ENCODE peak calls at places on chromosomes 3 and 15, in ten cellular contexts. K is left lung; R is colonic mucosa; V is CD8-positive, alpha-beta memory T cell; J is ovary; H is HepG2; W is PC-3; U is fibroblast of villous mesenchyme; M is neural progenitor cell; X is psoas muscle. C is an unnamed sample.

GRCh38 chr15:64152507-64153387 is 1.2 kb downstream of the SNX22 start:
- DNase-seq in K (no peak), R (no peak), V (no peak), J (no peak), H (no peak), W (no peak), U (no peak), M (no peak), X (no peak), C (no peak)

GRCh38 chr15:87547470-87548181 is 708.9 kb downstream of the NTRK3 start:
- DNase-seq in K (no peak), R (no peak), V (no peak), J (no peak), H (no peak), W (no peak), U (no peak), M (no peak), X (no peak), C (peak; percentile 59)

GRCh38 chr3:101387351-101387750 is 67.0 kb upstream of the IMPG2 start:
- DNase-seq in K (peak; percentile 55), R (no peak), V (no peak), J (no peak), H (no peak), W (no peak), U (no peak), M (no peak), X (no peak), C (no peak)

GRCh38 chr15:86773766-86774165 is 694.1 kb downstream of the AGBL1 start:
- DNase-seq in K (no peak), R (no peak), V (no peak), J (no peak), H (no peak), W (no peak), U (no peak), M (no peak), X (no peak), C (no peak)

GRCh38 chr15:27059610-27060202 is 88.7 kb downstream of the GABRG3 start:
- DNase-seq in K (no peak), R (peak; percentile 25), V (no peak), J (no peak), H (peak; percentile 46), W (peak; percentile 44), U (no peak), M (peak; percentile 69), X (no peak), C (no peak)

GRCh38 chr3:45927881-45928280 is 15.4 kb upstream of the CXCR6 start:
- DNase-seq in K (no peak), R (no peak), V (no peak), J (no peak), H (no peak), W (no peak), U (no peak), M (no peak), X (no peak), C (no peak)

GRCh38 chr3:48388966-48389365 is 16.9 kb downstream of the FBXW12 start:
- DNase-seq in K (no peak), R (no peak), V (no peak), J (no peak), H (no peak), W (no peak), U (no peak), M (no peak), X (no peak), C (no peak)

GRCh38 chr3:178761024-178761423 is 224.8 kb downstream of the KCNMB2 start:
- DNase-seq in K (no peak), R (no peak), V (no peak), J (no peak), H (no peak), W (no peak), U (no peak), M (no peak), X (no peak), C (no peak)

GRCh38 chr15:78035319-78035718 is 42.2 kb downstream of the TBC1D2B start:
- DNase-seq in K (no peak), R (no peak), V (peak; percentile 70), J (peak; percentile 39), H (no peak), W (no peak), U (peak; percentile 69), M (no peak), X (no peak), C (no peak)

GRCh38 chr15:78037779-78038305 is 39.7 kb downstream of the TBC1D2B start:
- DNase-seq in K (no peak), R (peak; percentile 17), V (no peak), J (no peak), H (no peak), W (no peak), U (no peak), M (no peak), X (no peak), C (no peak)

GRCh38 chr15:78037328-78037727 is 40.2 kb downstream of the TBC1D2B start:
- DNase-seq in K (no peak), R (peak; percentile 24), V (no peak), J (no peak), H (no peak), W (no peak), U (no peak), M (no peak), X (no peak), C (no peak)

GRCh38 chr15:78034495-78035191 is 42.9 kb downstream of the TBC1D2B start:
- DNase-seq in K (peak; percentile 83), R (no peak), V (peak; percentile 90), J (no peak), H (no peak), W (no peak), U (peak; percentile 43), M (no peak), X (peak; percentile 57), C (no peak)

DNA sequence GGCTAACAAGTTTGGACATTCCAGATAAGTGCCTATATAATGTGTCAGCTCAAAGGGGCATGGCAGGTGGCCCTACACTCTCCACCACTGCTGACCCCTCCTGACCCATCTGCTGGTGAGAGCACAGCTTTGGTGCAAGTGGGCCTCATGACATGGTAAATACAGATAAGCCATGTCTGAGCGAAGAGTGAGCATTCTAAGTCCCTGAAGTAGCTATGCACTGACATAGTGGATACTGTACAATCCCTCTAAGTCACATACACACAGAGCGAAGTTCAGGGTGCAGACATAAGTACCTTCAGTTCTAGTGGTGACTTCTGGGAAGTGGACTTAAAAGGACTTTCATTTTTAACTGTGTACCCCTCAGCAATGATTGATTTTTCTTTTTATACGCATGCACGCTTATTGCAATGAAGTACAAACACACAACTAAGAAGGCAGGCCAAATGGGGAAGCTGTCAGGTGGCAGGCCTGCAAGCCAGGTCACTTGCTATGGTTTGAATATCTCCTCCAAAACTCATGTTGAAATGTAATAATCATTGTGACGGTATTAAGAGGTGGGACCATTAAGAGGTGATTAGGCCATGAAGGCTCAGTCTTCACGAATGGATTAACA is 41.5 kb downstream of the TBC1D2B start:
- DNase-seq in K (no peak), R (peak; percentile 13), V (no peak), J (no peak), H (peak; percentile 85), W (no peak), U (peak; percentile 57), M (no peak), X (no peak), C (no peak)
- H3K4me3 ChIP-seq in K (no peak overlapping the region), R (no peak overlapping the region), V (no peak overlapping the region), J (no peak overlapping the region), H (no peak overlapping the region), W (no peak overlapping the region), U (no peak overlapping the region), M (no peak overlapping the region), X (no peak overlapping the region), C (no peak overlapping the region)

DNA sequence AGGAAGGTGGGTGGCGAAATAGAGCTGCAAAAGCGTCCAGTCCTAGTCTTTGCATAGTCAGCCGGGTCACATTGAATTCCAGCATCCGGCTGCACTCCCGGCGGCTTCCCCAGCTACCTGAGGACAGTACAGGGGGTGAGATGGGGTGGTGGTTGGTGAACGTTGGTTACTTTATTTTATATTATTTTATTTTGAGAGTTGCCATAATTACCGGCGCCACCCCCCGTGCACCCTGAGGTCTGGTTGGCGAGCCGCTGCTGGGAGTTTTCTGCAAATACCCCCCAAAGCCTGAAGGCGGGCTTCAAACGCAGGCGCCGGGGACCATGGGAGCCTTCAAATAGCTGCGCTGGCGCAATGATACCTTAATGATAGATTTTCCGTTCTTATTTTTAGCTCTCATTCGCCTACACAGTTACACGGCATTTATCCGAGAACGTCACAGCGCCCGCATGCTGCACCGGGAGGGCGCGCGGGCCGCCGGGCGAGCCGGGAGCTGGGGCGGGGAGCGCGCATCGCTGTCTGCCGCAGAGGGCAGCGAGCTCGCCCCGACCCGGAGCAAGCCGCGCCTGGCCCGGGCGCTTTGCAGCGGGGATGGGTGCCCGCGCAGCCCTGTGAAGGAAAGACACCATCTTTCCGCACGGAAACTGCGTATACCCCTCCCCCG is 756 bp upstream of the RASGRF1 start:
- DNase-seq in K (no peak), R (no peak), V (no peak), J (no peak), H (no peak), W (no peak), U (peak; percentile 7), M (peak; percentile 75), X (no peak), C (peak; percentile 53)
- H3K4me3 ChIP-seq in K (peak overlapping the region; percentile 3), R (no peak overlapping the region), V (no peak overlapping the region), J (no peak overlapping the region), H (no peak overlapping the region), W (no peak overlapping the region), U (no peak overlapping the region), M (peak overlapping the region; percentile 52), X (peak overlapping the region; percentile 49), C (no peak overlapping the region)

GRCh38 chr3:43231276-43232000 is 54.9 kb upstream of the SNRK start:
- DNase-seq in K (no peak), R (no peak), V (no peak), J (no peak), H (no peak), W (no peak), U (peak; percentile 61), M (no peak), X (no peak), C (no peak)

GRCh38 chr3:43238801-43239200 is 47.5 kb upstream of the SNRK start:
- DNase-seq in K (no peak), R (no peak), V (no peak), J (no peak), H (no peak), W (no peak), U (no peak), M (no peak), X (no peak), C (no peak)

GRCh38 chr3:43236008-43236407 is 50.3 kb upstream of the SNRK start:
- DNase-seq in K (no peak), R (no peak), V (no peak), J (no peak), H (no peak), W (peak; percentile 75), U (no peak), M (no peak), X (no peak), C (no peak)

GRCh38 chr3:43233062-43233461 is 53.3 kb upstream of the SNRK start:
- DNase-seq in K (no peak), R (no peak), V (no peak), J (no peak), H (no peak), W (no peak), U (no peak), M (no peak), X (no peak), C (no peak)
- H3K4me3 ChIP-seq in K (no peak overlapping the region), R (no peak overlapping the region), V (no peak overlapping the region), J (no peak overlapping the region), H (no peak overlapping the region), W (no peak overlapping the region), U (no peak overlapping the region), M (no peak overlapping the region), X (no peak overlapping the region), C (no peak overlapping the region)

GRCh38 chr3:130491431-130491830 is 25.5 kb upstream of the COL6A6 start:
- DNase-seq in K (no peak), R (no peak), V (no peak), J (no peak), H (no peak), W (no peak), U (no peak), M (no peak), X (no peak), C (no peak)

GRCh38 chr3:130490246-130490645 is 26.7 kb upstream of the COL6A6 start:
- DNase-seq in K (no peak), R (no peak), V (no peak), J (no peak), H (no peak), W (no peak), U (no peak), M (no peak), X (no peak), C (no peak)

GRCh38 chr3:130488288-130488687 is 28.7 kb upstream of the COL6A6 start:
- DNase-seq in K (no peak), R (no peak), V (no peak), J (no peak), H (no peak), W (no peak), U (no peak), M (no peak), X (no peak), C (no peak)

GRCh38 chr3:130488769-130489450 is 28.1 kb upstream of the COL6A6 start:
- DNase-seq in K (no peak), R (no peak), V (no peak), J (no peak), H (no peak), W (no peak), U (no peak), M (no peak), X (no peak), C (no peak)
- H3K4me3 ChIP-seq in K (no peak overlapping the region), R (no peak overlapping the region), V (no peak overlapping the region), J (no peak overlapping the region), H (no peak overlapping the region), W (no peak overlapping the region), U (no peak overlapping the region), M (no peak overlapping the region), X (no peak overlapping the region), C (no peak overlapping the region)